ENCODE peak calls at places on chromosomes 5 and 9, in ten cellular contexts. D, Y, O, B, Z, F, L, M, E and A are unnamed samples.

GRCh38 chr9:78620764-78621163 is 323.8 kb downstream of the PSAT1 start:
- DNase-seq in D (no peak), Y (no peak), O (no peak), B (no peak), Z (no peak), F (no peak), L (no peak), M (peak; percentile 7), E (no peak), A (no peak)

GRCh38 chr9:2833096-2833495 is 10.8 kb downstream of the PUM3 start:
- DNase-seq in D (no peak), Y (no peak), O (no peak), B (no peak), Z (no peak), F (no peak), L (no peak), M (no peak), E (no peak), A (no peak)

GRCh38 chr9:5842926-5843325 is 10.0 kb upstream of the ERMP1 start:
- DNase-seq in D (no peak), Y (no peak), O (no peak), B (no peak), Z (no peak), F (no peak), L (no peak), M (no peak), E (no peak), A (no peak)

GRCh38 chr5:89034588-89034987 is 151.6 kb upstream of the MEF2C start:
- DNase-seq in D (no peak), Y (no peak), O (no peak), B (no peak), Z (no peak), F (no peak), L (no peak), M (no peak), E (no peak), A (no peak)

GRCh38 chr9:105138306-105138801 is 106.1 kb upstream of the SLC44A1 start:
- DNase-seq in D (peak; percentile 53), Y (no peak), O (no peak), B (no peak), Z (no peak), F (peak; percentile 41), L (peak; percentile 27), M (no peak), E (no peak), A (no peak)

GRCh38 chr9:102273952-102274351 is 535.5 kb upstream of the GRIN3A start:
- DNase-seq in D (no peak), Y (no peak), O (no peak), B (no peak), Z (no peak), F (no peak), L (no peak), M (no peak), E (no peak), A (no peak)

GRCh38 chr5:35488786-35489185 is 128.9 kb upstream of the SPEF2 start:
- DNase-seq in D (no peak), Y (no peak), O (no peak), B (no peak), Z (no peak), F (no peak), L (no peak), M (no peak), E (no peak), A (no peak)

GRCh38 chr5:152560508-152561137 is 155.5 kb upstream of the NMUR2 start:
- DNase-seq in D (peak; percentile 46), Y (peak; percentile 70), O (peak; percentile 18), B (peak; percentile 73), Z (no peak), F (peak; percentile 59), L (peak; percentile 50), M (peak; percentile 59), E (peak; percentile 16), A (no peak)

GRCh38 chr9:94199776-94200175 is 59.3 kb upstream of the ZNF169 start:
- DNase-seq in D (no peak), Y (no peak), O (no peak), B (no peak), Z (no peak), F (no peak), L (no peak), M (no peak), E (no peak), A (no peak)

GRCh38 chr5:58771750-58772149 is 188.9 kb downstream of the RAB3C start:
- DNase-seq in D (no peak), Y (no peak), O (no peak), B (no peak), Z (no peak), F (no peak), L (no peak), M (no peak), E (peak; percentile 55), A (no peak)

GRCh38 chr9:20225841-20226240 is 396.5 kb downstream of the MLLT3 start:
- DNase-seq in D (no peak), Y (no peak), O (no peak), B (no peak), Z (no peak), F (no peak), L (no peak), M (no peak), E (peak; percentile 14), A (no peak)

GRCh38 chr5:64229163-64229774 is 63.6 kb downstream of the RNF180 start:
- DNase-seq in D (no peak), Y (no peak), O (no peak), B (peak; percentile 39), Z (no peak), F (no peak), L (no peak), M (peak; percentile 28), E (peak; percentile 33), A (no peak)

GRCh38 chr5:133595465-133595864 is 16.9 kb downstream of the FSTL4 start:
- DNase-seq in D (no peak), Y (no peak), O (no peak), B (no peak), Z (no peak), F (no peak), L (no peak), M (no peak), E (no peak), A (no peak)

GRCh38 chr9:91053824-91054223 is 252.2 kb downstream of the SYK start:
- DNase-seq in D (no peak), Y (no peak), O (no peak), B (no peak), Z (no peak), F (no peak), L (no peak), M (no peak), E (no peak), A (no peak)

GRCh38 chr9:110036286-110036685 is 171.7 kb downstream of the C9orf152 start:
- DNase-seq in D (no peak), Y (no peak), O (no peak), B (no peak), Z (no peak), F (no peak), L (no peak), M (no peak), E (no peak), A (no peak)

GRCh38 chr5:150153957-150154617 is 1.6 kb downstream of the PDGFRB start:
- DNase-seq in D (no peak), Y (no peak), O (no peak), B (no peak), Z (no peak), F (peak; percentile 1), L (no peak), M (peak; percentile 16), E (no peak), A (no peak)

GRCh38 chr9:31597977-31598376 is 786.5 kb upstream of the ACO1 start:
- DNase-seq in D (no peak), Y (no peak), O (peak; percentile 70), B (no peak), Z (no peak), F (no peak), L (no peak), M (no peak), E (peak; percentile 7), A (peak; percentile 51)

GRCh38 chr5:6525910-6526309 is 77.3 kb downstream of the UBE2QL1 start:
- DNase-seq in D (no peak), Y (no peak), O (peak; percentile 13), B (peak; percentile 48), Z (no peak), F (no peak), L (no peak), M (peak; percentile 38), E (peak; percentile 12), A (no peak)

GRCh38 chr9:135726138-135726853 is 24.3 kb downstream of the KCNT1 start:
- DNase-seq in D (no peak), Y (no peak), O (no peak), B (no peak), Z (no peak), F (no peak), L (no peak), M (no peak), E (no peak), A (no peak)
- H3K27ac ChIP-seq in D (no peak overlapping the region), Y (no peak overlapping the region), O (no peak overlapping the region), B (no peak overlapping the region), Z (no peak overlapping the region), F (no peak overlapping the region), L (no peak overlapping the region), M (peak overlapping the region; percentile 74), E (no peak overlapping the region), A (no peak overlapping the region)

DNA sequence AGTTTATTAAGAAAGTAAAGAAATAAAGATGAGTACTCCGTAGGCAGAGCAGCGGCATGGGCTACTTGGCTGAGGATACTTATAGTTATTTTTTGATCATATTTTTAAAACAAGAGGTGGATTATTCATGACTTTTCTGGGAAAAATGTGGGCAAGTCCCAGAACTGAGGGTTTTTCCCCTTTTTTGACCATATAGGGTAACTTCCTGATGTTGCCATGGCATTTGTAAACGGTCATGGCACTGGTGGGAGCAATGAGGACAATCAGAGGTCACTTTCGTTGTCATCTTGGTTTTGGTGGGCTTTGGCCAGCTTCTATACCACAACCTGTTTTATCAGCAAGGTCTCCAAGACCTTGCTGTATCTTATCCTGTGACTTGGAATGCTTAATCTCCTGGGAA is 5.2 kb upstream of the BASP1 start:
- DNase-seq in D (no peak), Y (no peak), O (no peak), B (no peak), Z (no peak), F (no peak), L (no peak), M (no peak), E (no peak), A (no peak)
- H3K4me3 ChIP-seq in D (no peak overlapping the region), Y (no peak overlapping the region), O (no peak overlapping the region), B (no peak overlapping the region), Z (no peak overlapping the region), F (no peak overlapping the region), L (no peak overlapping the region), M (no peak overlapping the region), E (no peak overlapping the region), A (no peak overlapping the region)

DNA sequence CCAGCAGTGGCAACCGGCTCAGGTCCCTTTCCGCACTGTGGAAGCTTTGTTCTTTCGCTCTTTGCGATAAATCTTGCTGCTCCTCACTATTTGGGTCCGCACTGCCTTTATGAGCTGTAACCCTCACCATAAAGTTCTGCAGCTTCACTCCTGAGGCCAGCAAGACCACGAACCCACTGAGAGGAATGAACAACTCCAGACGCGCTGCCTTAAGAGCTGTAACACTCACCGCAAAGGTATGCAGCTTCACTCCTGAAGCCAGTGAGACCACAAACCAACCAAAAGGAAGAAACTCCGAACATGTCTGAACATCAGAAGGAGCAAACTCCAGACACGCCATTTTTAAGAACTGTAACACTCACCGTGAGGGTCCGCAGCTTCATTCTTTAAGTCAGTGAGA is 103.5 kb downstream of the GLIS3 start:
- DNase-seq in D (no peak), Y (no peak), O (no peak), B (no peak), Z (no peak), F (no peak), L (no peak), M (no peak), E (no peak), A (no peak)
- H3K9me3 ChIP-seq in D (peaks cover 28% of the 10 kb centered on the region), Y (peaks cover 20% of the 10 kb centered on the region), O (peaks cover 14% of the 10 kb centered on the region), B (peaks cover 26% of the 10 kb centered on the region), Z (peaks cover 21% of the 10 kb centered on the region), F (peaks cover 66% of the 10 kb centered on the region), L (no peaks in the 10 kb centered on the region), M (peaks cover 48% of the 10 kb centered on the region), E (peaks cover 2% of the 10 kb centered on the region), A (peaks cover 7% of the 10 kb centered on the region)

GRCh38 chr9:95283678-95284077 is 33.8 kb downstream of the FANCC start:
- DNase-seq in D (no peak), Y (no peak), O (no peak), B (no peak), Z (no peak), F (no peak), L (no peak), M (no peak), E (no peak), A (no peak)
- H3K27ac ChIP-seq in D (no peak overlapping the region), Y (no peak overlapping the region), O (no peak overlapping the region), B (no peak overlapping the region), Z (no peak overlapping the region), F (no peak overlapping the region), L (no peak overlapping the region), M (no peak overlapping the region), E (no peak overlapping the region), A (no peak overlapping the region)